ENCODE peak calls at places on chromosome 16, in ten cellular contexts. P is stomach, H is HT1080, Y is ELF-1, Z is HuH-7.5, W is occipital lobe, N is activated T-cell treated with anti-CD3 and anti-CD28 coated beads for 1 hour, V is BE2C, D is NCI-H1417, J is esophagus squamous epithelium. F is an unnamed sample.

GRCh38 chr16:15757630-15758251 is 99.1 kb downstream of the MYH11 start:
- DNase-seq in P (no peak), H (no peak), Y (no peak), Z (no peak), W (no peak), N (no peak), V (no peak), D (no peak), J (no peak), F (no peak)

GRCh38 chr16:56336071-56336688 is 89.2 kb downstream of the AMFR start:
- DNase-seq in P (no peak), H (no peak), Y (no peak), Z (no peak), W (no peak), N (no peak), V (no peak), D (no peak), J (no peak), F (no peak)

GRCh38 chr16:3542153-3542550 is 35.1 kb downstream of the NLRC3 start:
- DNase-seq in P (no peak), H (no peak), Y (no peak), Z (no peak), W (no peak), N (no peak), V (no peak), D (no peak), J (no peak), F (no peak)

GRCh38 chr16:70570967-70571570 is 47.5 kb downstream of the SF3B3 start:
- DNase-seq in P (no peak), H (no peak), Y (no peak), Z (no peak), W (no peak), N (no peak), V (no peak), D (no peak), J (no peak), F (no peak)

GRCh38 chr16:58024673-58025350 is 742 bp upstream of the MMP15 start:
- DNase-seq in P (peak; percentile 94), H (no peak), Y (peak; percentile 85), Z (peak; percentile 89), W (no peak), N (no peak), V (no peak), D (peak; percentile 63), J (no peak), F (no peak)

GRCh38 chr16:74901606-74902005 is 83.3 kb downstream of the WDR59 start:
- DNase-seq in P (no peak), H (no peak), Y (no peak), Z (no peak), W (no peak), N (no peak), V (no peak), D (no peak), J (no peak), F (no peak)

GRCh38 chr16:84088695-84089395 is 27.9 kb downstream of the MBTPS1 start:
- DNase-seq in P (peak; percentile 44), H (no peak), Y (peak; percentile 11), Z (no peak), W (no peak), N (peak; percentile 26), V (peak; percentile 61), D (no peak), J (no peak), F (no peak)

GRCh38 chr16:22315979-22316378 is 18.8 kb downstream of the POLR3E start:
- DNase-seq in P (no peak), H (no peak), Y (no peak), Z (no peak), W (no peak), N (no peak), V (no peak), D (no peak), J (no peak), F (no peak)

GRCh38 chr16:29808219-29808900 is 2.0 kb downstream of the MAZ start:
- DNase-seq in P (no peak), H (no peak), Y (no peak), Z (no peak), W (no peak), N (no peak), V (peak; percentile 40), D (no peak), J (no peak), F (no peak)

GRCh38 chr16:89712476-89712805 is 8.3 kb downstream of the VPS9D1 start:
- DNase-seq in P (no peak), H (no peak), Y (no peak), Z (no peak), W (no peak), N (no peak), V (no peak), D (no peak), J (no peak), F (no peak)

GRCh38 chr16:68752602-68753001 is 15.5 kb downstream of the CDH1 start:
- DNase-seq in P (no peak), H (no peak), Y (no peak), Z (no peak), W (no peak), N (no peak), V (no peak), D (no peak), J (no peak), F (no peak)

GRCh38 chr16:72995151-72995881 is 52.6 kb downstream of the ZFHX3 start:
- DNase-seq in P (no peak), H (no peak), Y (peak; percentile 67), Z (no peak), W (no peak), N (no peak), V (peak; percentile 40), D (no peak), J (no peak), F (no peak)

GRCh38 chr16:55487048-55487803 is 8.2 kb downstream of the MMP2 start:
- DNase-seq in P (no peak), H (no peak), Y (no peak), Z (no peak), W (no peak), N (no peak), V (no peak), D (no peak), J (no peak), F (peak; percentile 87)

GRCh38 chr16:28524544-28525179 is 14.1 kb downstream of the NUPR1 start:
- DNase-seq in P (no peak), H (no peak), Y (no peak), Z (no peak), W (no peak), N (no peak), V (no peak), D (no peak), J (no peak), F (no peak)

GRCh38 chr16:23408242-23409201 is 44.5 kb downstream of the COG7 start:
- DNase-seq in P (no peak), H (no peak), Y (peak; percentile 16), Z (peak; percentile 31), W (peak; percentile 71), N (no peak), V (peak; percentile 34), D (peak; percentile 28), J (no peak), F (peak; percentile 76)

GRCh38 chr16:391885-392335 is 5.1 kb upstream of the NME4 start:
- DNase-seq in P (peak; percentile 60), H (peak; percentile 95), Y (peak; percentile 93), Z (peak; percentile 75), W (no peak), N (peak; percentile 60), V (peak; percentile 85), D (peak; percentile 30), J (no peak), F (peak; percentile 87)

GRCh38 chr16:67571464-67571863 is 9.1 kb downstream of the CTCF start:
- DNase-seq in P (no peak), H (no peak), Y (no peak), Z (no peak), W (no peak), N (no peak), V (no peak), D (no peak), J (no peak), F (peak; percentile 26)

GRCh38 chr16:56734429-56734828 is 4.5 kb downstream of the NUP93 start:
- DNase-seq in P (no peak), H (peak; percentile 54), Y (no peak), Z (no peak), W (no peak), N (no peak), V (no peak), D (no peak), J (no peak), F (peak; percentile 30)

GRCh38 chr16:57235128-57236092 is 9.6 kb upstream of the ARL2BP start:
- DNase-seq in P (no peak), H (peak; percentile 89), Y (peak; percentile 13), Z (no peak), W (no peak), N (no peak), V (no peak), D (peak; percentile 60), J (no peak), F (peak; percentile 53)

GRCh38 chr16:86664518-86665318 is 86.4 kb downstream of the FOXL1 start:
- DNase-seq in P (peak; percentile 49), H (peak; percentile 99), Y (peak; percentile 15), Z (no peak), W (no peak), N (no peak), V (no peak), D (no peak), J (no peak), F (peak; percentile 95)

GRCh38 chr16:25066747-25067631 is 44.6 kb upstream of the LCMT1 start:
- DNase-seq in P (peak; percentile 87), H (peak; percentile 6), Y (peak; percentile 66), Z (peak; percentile 81), W (peak; percentile 61), N (peak; percentile 80), V (peak; percentile 87), D (peak; percentile 77), J (no peak), F (no peak)

GRCh38 chr16:77288222-77288621 is 89.0 kb downstream of the SYCE1L start:
- DNase-seq in P (no peak), H (peak; percentile 94), Y (no peak), Z (no peak), W (no peak), N (no peak), V (no peak), D (no peak), J (no peak), F (peak; percentile 41)

GRCh38 chr16:56848056-56848936 is 16.7 kb upstream of the SLC12A3 start:
- DNase-seq in P (no peak), H (peak; percentile 88), Y (no peak), Z (no peak), W (no peak), N (no peak), V (no peak), D (no peak), J (no peak), F (peak; percentile 68)

GRCh38 chr16:528111-529011 is 849 bp downstream of the CAPN15 start:
- DNase-seq in P (peak; percentile 66), H (peak; percentile 82), Y (peak; percentile 45), Z (no peak), W (no peak), N (no peak), V (peak; percentile 48), D (peak; percentile 43), J (no peak), F (peak; percentile 82)

GRCh38 chr16:75252946-75253911 is 1.8 kb upstream of the BCAR1 start:
- DNase-seq in P (no peak), H (peak; percentile 54), Y (peak; percentile 96), Z (no peak), W (no peak), N (no peak), V (no peak), D (no peak), J (no peak), F (peak; percentile 67)

GRCh38 chr16:58119509-58119845 is 9.7 kb downstream of the CFAP20 start:
- DNase-seq in P (no peak), H (no peak), Y (no peak), Z (no peak), W (peak; percentile 7), N (no peak), V (no peak), D (no peak), J (no peak), F (no peak)

GRCh38 chr16:67443299-67443698 is 12.4 kb downstream of the HSD11B2 start:
- DNase-seq in P (no peak), H (no peak), Y (no peak), Z (no peak), W (no peak), N (no peak), V (no peak), D (no peak), J (no peak), F (no peak)

GRCh38 chr16:1108299-1109252 is 12.5 kb upstream of the C1QTNF8 start:
- DNase-seq in P (peak; percentile 87), H (peak; percentile 41), Y (no peak), Z (no peak), W (no peak), N (no peak), V (peak; percentile 51), D (peak; percentile 72), J (no peak), F (no peak)